ENCODE peak calls at places on chromosomes 12 and 14, in nine cellular contexts. One of them, this sample, is unnamed.

GRCh38 chr14:75879031-75879430 is 102.8 kb downstream of the TGFB3 start:
- DNase-seq in HepG2: no peak
- DNase-seq in GM12865: peak; percentile 16
- DNase-seq in ovary: no peak
- DNase-seq in stomach: no peak
- DNase-seq in PC-9: peak; percentile 96
- DNase-seq in GM23248: peak; percentile 83
- DNase-seq in effector memory CD4-positive, alpha-beta T cell: no peak
- DNase-seq in adrenal gland: no peak
- DNase-seq in this sample: no peak

GRCh38 chr14:64760146-64760755 is 56.0 kb downstream of the PLEKHG3 start:
- DNase-seq in HepG2: peak; percentile 34
- DNase-seq in GM12865: peak; percentile 63
- DNase-seq in ovary: peak; percentile 45
- DNase-seq in stomach: peak; percentile 70
- DNase-seq in PC-9: no peak
- DNase-seq in GM23248: peak; percentile 52
- DNase-seq in effector memory CD4-positive, alpha-beta T cell: peak; percentile 37
- DNase-seq in adrenal gland: peak; percentile 68
- DNase-seq in this sample: peak; percentile 61

GRCh38 chr12:120597861-120598260 is 16.7 kb upstream of the POP5 start:
- DNase-seq in HepG2: no peak
- DNase-seq in GM12865: no peak
- DNase-seq in ovary: no peak
- DNase-seq in stomach: no peak
- DNase-seq in PC-9: no peak
- DNase-seq in GM23248: no peak
- DNase-seq in effector memory CD4-positive, alpha-beta T cell: no peak
- DNase-seq in adrenal gland: no peak
- DNase-seq in this sample: no peak

GRCh38 chr14:57982802-57983201 is 116.9 kb upstream of the SLC35F4 start:
- DNase-seq in HepG2: no peak
- DNase-seq in GM12865: peak; percentile 4
- DNase-seq in ovary: peak; percentile 32
- DNase-seq in stomach: no peak
- DNase-seq in PC-9: no peak
- DNase-seq in GM23248: no peak
- DNase-seq in effector memory CD4-positive, alpha-beta T cell: no peak
- DNase-seq in adrenal gland: peak; percentile 69
- DNase-seq in this sample: no peak

GRCh38 chr12:101830391-101831325 is at the start of gene GNPTAB:
- DNase-seq in HepG2: peak; percentile 87
- DNase-seq in GM12865: peak; percentile 97
- DNase-seq in ovary: peak; percentile 88
- DNase-seq in stomach: peak; percentile 95
- DNase-seq in PC-9: peak; percentile 73
- DNase-seq in GM23248: peak; percentile 96
- DNase-seq in effector memory CD4-positive, alpha-beta T cell: peak; percentile 94
- DNase-seq in adrenal gland: peak; percentile 95
- DNase-seq in this sample: peak; percentile 94

GRCh38 chr14:75005357-75005756 is 2.6 kb downstream of the EIF2B2 start:
- DNase-seq in HepG2: no peak
- DNase-seq in GM12865: no peak
- DNase-seq in ovary: no peak
- DNase-seq in stomach: no peak
- DNase-seq in PC-9: no peak
- DNase-seq in GM23248: no peak
- DNase-seq in effector memory CD4-positive, alpha-beta T cell: no peak
- DNase-seq in adrenal gland: no peak
- DNase-seq in this sample: no peak

GRCh38 chr12:56324196-56324595 is 8.4 kb upstream of the CNPY2 start:
- DNase-seq in HepG2: no peak
- DNase-seq in GM12865: no peak
- DNase-seq in ovary: no peak
- DNase-seq in stomach: no peak
- DNase-seq in PC-9: no peak
- DNase-seq in GM23248: no peak
- DNase-seq in effector memory CD4-positive, alpha-beta T cell: no peak
- DNase-seq in adrenal gland: no peak
- DNase-seq in this sample: no peak

GRCh38 chr14:99722741-99723140 is 38.6 kb downstream of the CYP46A1 start:
- DNase-seq in HepG2: no peak
- DNase-seq in GM12865: no peak
- DNase-seq in ovary: no peak
- DNase-seq in stomach: no peak
- DNase-seq in PC-9: no peak
- DNase-seq in GM23248: no peak
- DNase-seq in effector memory CD4-positive, alpha-beta T cell: no peak
- DNase-seq in adrenal gland: no peak
- DNase-seq in this sample: no peak

GRCh38 chr12:67919406-67919805 is 69.8 kb upstream of the IFNG-AS1 start:
- DNase-seq in HepG2: no peak
- DNase-seq in GM12865: no peak
- DNase-seq in ovary: no peak
- DNase-seq in stomach: no peak
- DNase-seq in PC-9: peak; percentile 86
- DNase-seq in GM23248: peak; percentile 67
- DNase-seq in effector memory CD4-positive, alpha-beta T cell: no peak
- DNase-seq in adrenal gland: no peak
- DNase-seq in this sample: no peak

GRCh38 chr12:1581973-1582708 is 12.2 kb downstream of the FBXL14 start:
- DNase-seq in HepG2: no peak
- DNase-seq in GM12865: no peak
- DNase-seq in ovary: no peak
- DNase-seq in stomach: no peak
- DNase-seq in PC-9: peak; percentile 33
- DNase-seq in GM23248: peak; percentile 94
- DNase-seq in effector memory CD4-positive, alpha-beta T cell: no peak
- DNase-seq in adrenal gland: no peak
- DNase-seq in this sample: no peak

GRCh38 chr12:111412007-111412829 is 6.5 kb downstream of the SH2B3 start:
- DNase-seq in HepG2: no peak
- DNase-seq in GM12865: no peak
- DNase-seq in ovary: no peak
- DNase-seq in stomach: no peak
- DNase-seq in PC-9: no peak
- DNase-seq in GM23248: peak; percentile 17
- DNase-seq in effector memory CD4-positive, alpha-beta T cell: no peak
- DNase-seq in adrenal gland: no peak
- DNase-seq in this sample: no peak

GRCh38 chr14:94397899-94398479 is 9.6 kb upstream of the SERPINA1 start:
- DNase-seq in HepG2: no peak
- DNase-seq in GM12865: no peak
- DNase-seq in ovary: no peak
- DNase-seq in stomach: no peak
- DNase-seq in PC-9: no peak
- DNase-seq in GM23248: no peak
- DNase-seq in effector memory CD4-positive, alpha-beta T cell: no peak
- DNase-seq in adrenal gland: no peak
- DNase-seq in this sample: no peak

GRCh38 chr14:100114109-100114765 is 45.2 kb downstream of the DEGS2 start:
- DNase-seq in HepG2: no peak
- DNase-seq in GM12865: no peak
- DNase-seq in ovary: no peak
- DNase-seq in stomach: no peak
- DNase-seq in PC-9: no peak
- DNase-seq in GM23248: no peak
- DNase-seq in effector memory CD4-positive, alpha-beta T cell: no peak
- DNase-seq in adrenal gland: no peak
- DNase-seq in this sample: no peak

GRCh38 chr14:76472199-76472723 is 96.3 kb downstream of the ESRRB start:
- DNase-seq in HepG2: no peak
- DNase-seq in GM12865: no peak
- DNase-seq in ovary: no peak
- DNase-seq in stomach: no peak
- DNase-seq in PC-9: no peak
- DNase-seq in GM23248: no peak
- DNase-seq in effector memory CD4-positive, alpha-beta T cell: no peak
- DNase-seq in adrenal gland: no peak
- DNase-seq in this sample: no peak

GRCh38 chr12:111314949-111315539 is 53.9 kb downstream of the PHETA1 start:
- DNase-seq in HepG2: no peak
- DNase-seq in GM12865: no peak
- DNase-seq in ovary: no peak
- DNase-seq in stomach: no peak
- DNase-seq in PC-9: no peak
- DNase-seq in GM23248: peak; percentile 24
- DNase-seq in effector memory CD4-positive, alpha-beta T cell: no peak
- DNase-seq in adrenal gland: no peak
- DNase-seq in this sample: no peak

GRCh38 chr14:73612339-73613045 is at the start of gene ACOT6:
- DNase-seq in HepG2: peak; percentile 79
- DNase-seq in GM12865: peak; percentile 72
- DNase-seq in ovary: peak; percentile 79
- DNase-seq in stomach: peak; percentile 66
- DNase-seq in PC-9: peak; percentile 58
- DNase-seq in GM23248: peak; percentile 86
- DNase-seq in effector memory CD4-positive, alpha-beta T cell: peak; percentile 17
- DNase-seq in adrenal gland: peak; percentile 78
- DNase-seq in this sample: peak; percentile 78

GRCh38 chr14:40368314-40368713 is 936.1 kb upstream of the FBXO33 start:
- DNase-seq in HepG2: no peak
- DNase-seq in GM12865: no peak
- DNase-seq in ovary: no peak
- DNase-seq in stomach: peak; percentile 30
- DNase-seq in PC-9: no peak
- DNase-seq in GM23248: no peak
- DNase-seq in effector memory CD4-positive, alpha-beta T cell: no peak
- DNase-seq in adrenal gland: no peak
- DNase-seq in this sample: no peak

GRCh38 chr14:69663322-69663686 is 51.9 kb downstream of the SUSD6 start:
- DNase-seq in HepG2: no peak
- DNase-seq in GM12865: no peak
- DNase-seq in ovary: no peak
- DNase-seq in stomach: no peak
- DNase-seq in PC-9: no peak
- DNase-seq in GM23248: peak; percentile 44
- DNase-seq in effector memory CD4-positive, alpha-beta T cell: no peak
- DNase-seq in adrenal gland: no peak
- DNase-seq in this sample: no peak

GRCh38 chr12:58419182-58419760 is 477.9 kb downstream of the ATP23 start:
- DNase-seq in HepG2: no peak
- DNase-seq in GM12865: no peak
- DNase-seq in ovary: no peak
- DNase-seq in stomach: peak; percentile 26
- DNase-seq in PC-9: no peak
- DNase-seq in GM23248: no peak
- DNase-seq in effector memory CD4-positive, alpha-beta T cell: no peak
- DNase-seq in adrenal gland: no peak
- DNase-seq in this sample: no peak

GRCh38 chr12:91272456-91273063 is 89.9 kb upstream of the DCN start:
- DNase-seq in HepG2: no peak
- DNase-seq in GM12865: no peak
- DNase-seq in ovary: peak; percentile 75
- DNase-seq in stomach: peak; percentile 26
- DNase-seq in PC-9: no peak
- DNase-seq in GM23248: no peak
- DNase-seq in effector memory CD4-positive, alpha-beta T cell: no peak
- DNase-seq in adrenal gland: peak; percentile 59
- DNase-seq in this sample: no peak

GRCh38 chr12:64903738-64904137 is 79.3 kb downstream of the TBC1D30 start:
- DNase-seq in HepG2: no peak
- DNase-seq in GM12865: no peak
- DNase-seq in ovary: no peak
- DNase-seq in stomach: no peak
- DNase-seq in PC-9: no peak
- DNase-seq in GM23248: peak; percentile 50
- DNase-seq in effector memory CD4-positive, alpha-beta T cell: no peak
- DNase-seq in adrenal gland: no peak
- DNase-seq in this sample: no peak

GRCh38 chr12:50251619-50252300 is 31.6 kb downstream of the LIMA1 start:
- DNase-seq in HepG2: no peak
- DNase-seq in GM12865: peak; percentile 35
- DNase-seq in ovary: no peak
- DNase-seq in stomach: no peak
- DNase-seq in PC-9: peak; percentile 95
- DNase-seq in GM23248: no peak
- DNase-seq in effector memory CD4-positive, alpha-beta T cell: no peak
- DNase-seq in adrenal gland: no peak
- DNase-seq in this sample: peak; percentile 27

GRCh38 chr12:79187032-79187431 is 322.5 kb downstream of the SYT1 start:
- DNase-seq in HepG2: no peak
- DNase-seq in GM12865: no peak
- DNase-seq in ovary: no peak
- DNase-seq in stomach: no peak
- DNase-seq in PC-9: no peak
- DNase-seq in GM23248: no peak
- DNase-seq in effector memory CD4-positive, alpha-beta T cell: no peak
- DNase-seq in adrenal gland: no peak
- DNase-seq in this sample: no peak

GRCh38 chr14:105060751-105061427 is 4.3 kb downstream of the GPR132 start:
- DNase-seq in HepG2: no peak
- DNase-seq in GM12865: peak; percentile 62
- DNase-seq in ovary: no peak
- DNase-seq in stomach: peak; percentile 38
- DNase-seq in PC-9: no peak
- DNase-seq in GM23248: no peak
- DNase-seq in effector memory CD4-positive, alpha-beta T cell: no peak
- DNase-seq in adrenal gland: peak; percentile 37
- DNase-seq in this sample: peak; percentile 38
- H3K4me3 ChIP-seq in HepG2: no peak overlapping the region
- H3K4me3 ChIP-seq in GM12865: peak overlapping the region; percentile 86
- H3K4me3 ChIP-seq in ovary: no peak overlapping the region
- H3K4me3 ChIP-seq in stomach: peak overlapping the region; percentile 26
- H3K4me3 ChIP-seq in PC-9: no peak overlapping the region
- H3K4me3 ChIP-seq in GM23248: no peak overlapping the region
- H3K4me3 ChIP-seq in effector memory CD4-positive, alpha-beta T cell: peak overlapping the region; percentile 57
- H3K4me3 ChIP-seq in adrenal gland: no peak overlapping the region
- H3K4me3 ChIP-seq in this sample: peak overlapping the region; percentile 37

GRCh38 chr14:31045501-31046080 is 19.4 kb upstream of the STRN3 start:
- DNase-seq in HepG2: no peak
- DNase-seq in GM12865: no peak
- DNase-seq in ovary: no peak
- DNase-seq in stomach: no peak
- DNase-seq in PC-9: no peak
- DNase-seq in GM23248: no peak
- DNase-seq in effector memory CD4-positive, alpha-beta T cell: no peak
- DNase-seq in adrenal gland: no peak
- DNase-seq in this sample: no peak
- H3K4me3 ChIP-seq in HepG2: no peak overlapping the region
- H3K4me3 ChIP-seq in GM12865: no peak overlapping the region
- H3K4me3 ChIP-seq in ovary: no peak overlapping the region
- H3K4me3 ChIP-seq in stomach: no peak overlapping the region
- H3K4me3 ChIP-seq in PC-9: no peak overlapping the region
- H3K4me3 ChIP-seq in GM23248: no peak overlapping the region
- H3K4me3 ChIP-seq in effector memory CD4-positive, alpha-beta T cell: no peak overlapping the region
- H3K4me3 ChIP-seq in adrenal gland: no peak overlapping the region
- H3K4me3 ChIP-seq in this sample: no peak overlapping the region

GRCh38 chr12:53214221-53214620 is 7.2 kb upstream of the ITGB7 start:
- DNase-seq in HepG2: no peak
- DNase-seq in GM12865: no peak
- DNase-seq in ovary: no peak
- DNase-seq in stomach: no peak
- DNase-seq in PC-9: no peak
- DNase-seq in GM23248: no peak
- DNase-seq in effector memory CD4-positive, alpha-beta T cell: no peak
- DNase-seq in adrenal gland: no peak
- DNase-seq in this sample: no peak
- H3K4me3 ChIP-seq in HepG2: no peak overlapping the region
- H3K4me3 ChIP-seq in GM12865: no peak overlapping the region
- H3K4me3 ChIP-seq in ovary: no peak overlapping the region
- H3K4me3 ChIP-seq in stomach: no peak overlapping the region
- H3K4me3 ChIP-seq in PC-9: no peak overlapping the region
- H3K4me3 ChIP-seq in GM23248: no peak overlapping the region
- H3K4me3 ChIP-seq in effector memory CD4-positive, alpha-beta T cell: no peak overlapping the region
- H3K4me3 ChIP-seq in adrenal gland: no peak overlapping the region
- H3K4me3 ChIP-seq in this sample: no peak overlapping the region

GRCh38 chr12:96378319-96378718 is 21.9 kb downstream of the CDK17 start:
- DNase-seq in HepG2: no peak
- DNase-seq in GM12865: peak; percentile 18
- DNase-seq in ovary: no peak
- DNase-seq in stomach: no peak
- DNase-seq in PC-9: no peak
- DNase-seq in GM23248: no peak
- DNase-seq in effector memory CD4-positive, alpha-beta T cell: no peak
- DNase-seq in adrenal gland: no peak
- DNase-seq in this sample: no peak
- H3K4me3 ChIP-seq in HepG2: no peak overlapping the region
- H3K4me3 ChIP-seq in GM12865: peak overlapping the region; percentile 16
- H3K4me3 ChIP-seq in ovary: no peak overlapping the region
- H3K4me3 ChIP-seq in stomach: no peak overlapping the region
- H3K4me3 ChIP-seq in PC-9: no peak overlapping the region
- H3K4me3 ChIP-seq in GM23248: no peak overlapping the region
- H3K4me3 ChIP-seq in effector memory CD4-positive, alpha-beta T cell: no peak overlapping the region
- H3K4me3 ChIP-seq in adrenal gland: no peak overlapping the region
- H3K4me3 ChIP-seq in this sample: peak overlapping the region; percentile 58

This sample was measured in CD4-positive, CD25-positive, alpha-beta regulatory T cell.